ENCODE peak calls at places on chromosomes 7 and 10, in seven cellular contexts. H is Calu3, R is NCI-H1436, F is upper lobe of right lung, S is esophagus squamous epithelium, N is GM20000, X is NCI-H1417. G is an unnamed sample.

GRCh38 chr7:158997110-158997453 is 140.7 kb downstream of the DYNC2I1 start:
- DNase-seq in H (no peak), R (no peak), F (no peak), S (no peak), N (no peak), X (no peak), G (no peak)

GRCh38 chr10:78749898-78750297 is 318.9 kb upstream of the ZMIZ1 start:
- DNase-seq in H (no peak), R (no peak), F (no peak), S (no peak), N (no peak), X (no peak), G (no peak)

GRCh38 chr10:13790196-13790595 is 203.4 kb downstream of the PRPF18 start:
- DNase-seq in H (no peak), R (no peak), F (no peak), S (no peak), N (no peak), X (no peak), G (no peak)

GRCh38 chr10:35462491-35462934 is 126.2 kb downstream of the CCNY start:
- DNase-seq in H (no peak), R (no peak), F (no peak), S (no peak), N (peak; percentile 37), X (no peak), G (no peak)

GRCh38 chr10:17113889-17114288 is 15.7 kb downstream of the CUBN start:
- DNase-seq in H (peak; percentile 14), R (no peak), F (no peak), S (no peak), N (no peak), X (no peak), G (no peak)

GRCh38 chr7:121515181-121515580 is 119.1 kb upstream of the FAM3C start:
- DNase-seq in H (no peak), R (no peak), F (no peak), S (no peak), N (no peak), X (no peak), G (peak; percentile 88)

GRCh38 chr7:109939207-109939606 is 1151.7 kb upstream of the LRRN3 start:
- DNase-seq in H (no peak), R (no peak), F (no peak), S (no peak), N (no peak), X (no peak), G (no peak)

GRCh38 chr10:98748298-98748697 is 301.6 kb upstream of the HPS1 start:
- DNase-seq in H (peak; percentile 17), R (peak; percentile 11), F (no peak), S (no peak), N (peak; percentile 23), X (peak; percentile 36), G (peak; percentile 19)

GRCh38 chr10:98619446-98619845 is 172.7 kb upstream of the HPS1 start:
- DNase-seq in H (no peak), R (no peak), F (no peak), S (no peak), N (peak; percentile 17), X (no peak), G (no peak)

GRCh38 chr10:130456616-130457015 is 320.4 kb downstream of the GLRX3 start:
- DNase-seq in H (no peak), R (no peak), F (no peak), S (no peak), N (no peak), X (no peak), G (no peak)

GRCh38 chr10:95485445-95485844 is 75.7 kb downstream of the SORBS1 start:
- DNase-seq in H (no peak), R (no peak), F (no peak), S (no peak), N (no peak), X (no peak), G (no peak)

GRCh38 chr10:80253266-80253962 is 36.0 kb downstream of the MAT1A start:
- DNase-seq in H (no peak), R (no peak), F (no peak), S (no peak), N (peak; percentile 40), X (no peak), G (no peak)

GRCh38 chr10:116115797-116116196 is 157.2 kb downstream of the GFRA1 start:
- DNase-seq in H (no peak), R (no peak), F (no peak), S (no peak), N (no peak), X (no peak), G (no peak)

GRCh38 chr7:29935111-29935510 is 54.5 kb downstream of the SCRN1 start:
- DNase-seq in H (no peak), R (no peak), F (no peak), S (no peak), N (no peak), X (no peak), G (no peak)

GRCh38 chr7:78218051-78218450 is 419.5 kb downstream of the PHTF2 start:
- DNase-seq in H (no peak), R (no peak), F (no peak), S (no peak), N (no peak), X (no peak), G (no peak)

GRCh38 chr10:121300723-121301122 is 297.5 kb downstream of the FGFR2 start:
- DNase-seq in H (no peak), R (no peak), F (no peak), S (no peak), N (no peak), X (no peak), G (no peak)

GRCh38 chr7:95608344-95609173 is 12.2 kb upstream of the PDK4 start:
- DNase-seq in H (peak; percentile 83), R (no peak), F (peak; percentile 93), S (peak; percentile 34), N (peak; percentile 84), X (peak; percentile 39), G (peak; percentile 99)

GRCh38 chr10:78305311-78305710 is 271.6 kb downstream of the RPS24 start:
- DNase-seq in H (no peak), R (no peak), F (no peak), S (no peak), N (no peak), X (no peak), G (no peak)

GRCh38 chr10:4686644-4686996 is 139.4 kb upstream of the AKR1E2 start:
- DNase-seq in H (peak; percentile 70), R (no peak), F (no peak), S (no peak), N (no peak), X (no peak), G (peak; percentile 86)

GRCh38 chr10:5977471-5978370 is at the start of gene IL15RA:
- DNase-seq in H (peak; percentile 92), R (no peak), F (peak; percentile 91), S (no peak), N (peak; percentile 97), X (peak; percentile 5), G (peak; percentile 84)

GRCh38 chr7:18866359-18867036 is 250.9 kb downstream of the TWIST1 start:
- DNase-seq in H (peak; percentile 76), R (peak; percentile 26), F (no peak), S (no peak), N (peak; percentile 28), X (no peak), G (no peak)

GRCh38 chr7:67738958-67739357 is 742.3 kb downstream of the TYW1 start:
- DNase-seq in H (no peak), R (no peak), F (no peak), S (no peak), N (no peak), X (no peak), G (no peak)

GRCh38 chr10:129038490-129039011 is 428.5 kb upstream of the MGMT start:
- DNase-seq in H (no peak), R (no peak), F (no peak), S (no peak), N (no peak), X (no peak), G (no peak)

GRCh38 chr7:46972205-46972604 is 609.7 kb downstream of the TNS3 start:
- DNase-seq in H (peak; percentile 25), R (no peak), F (no peak), S (no peak), N (no peak), X (no peak), G (no peak)

GRCh38 chr7:132307465-132307864 is 268.8 kb downstream of the PLXNA4 start:
- DNase-seq in H (no peak), R (no peak), F (no peak), S (no peak), N (no peak), X (no peak), G (no peak)

G was measured in SW480.